ENCODE peak calls at places on chromosome 4, in five cellular contexts. K, R, Z, D and X are unnamed samples.

GRCh38 chr4:13980317-13980716 is 352.8 kb upstream of the BOD1L1 start:
- DNase-seq in Z (peak; percentile 97), K (no peak), D (no peak), R (no peak), X (no peak)

GRCh38 chr4:189278559-189279165 is 662.0 kb upstream of the FRG1 start:
- DNase-seq in R (no peak), D (no peak), Z (no peak), K (no peak), X (no peak)

GRCh38 chr4:153792893-153793227 is 4.0 kb upstream of the SFRP2 start:
- DNase-seq in R (no peak), D (no peak), K (no peak), Z (no peak), X (no peak)

GRCh38 chr4:73259552-73260140 is 1.0 kb upstream of the ANKRD17 start:
- DNase-seq in Z (no peak), R (no peak), K (no peak), D (no peak), X (peak; percentile 16)

GRCh38 chr4:53007024-53007423 is 144.9 kb downstream of the RASL11B start:
- DNase-seq in Z (no peak), D (no peak), R (no peak), K (no peak), X (no peak)

GRCh38 chr4:98879515-98879914 is 49.4 kb downstream of the EIF4E start:
- DNase-seq in D (no peak), R (no peak), K (no peak), Z (no peak), X (no peak)

GRCh38 chr4:98663226-98664006 is 5.0 kb upstream of the TSPAN5 start:
- DNase-seq in D (no peak), R (peak; percentile 13), Z (no peak), K (peak; percentile 73), X (no peak)

GRCh38 chr4:94175553-94176260 is 32.0 kb upstream of the SMARCAD1 start:
- DNase-seq in D (no peak), Z (no peak), K (no peak), R (no peak), X (no peak)

GRCh38 chr4:40559585-40560465 is 69.8 kb downstream of the RBM47 start:
- DNase-seq in D (no peak), Z (no peak), K (no peak), R (no peak), X (no peak)

GRCh38 chr4:182807841-182808548 is 109.2 kb downstream of the DCTD start:
- DNase-seq in D (no peak), K (no peak), R (no peak), Z (no peak), X (no peak)

GRCh38 chr4:136650541-136651277 is 881.6 kb downstream of the PCDH18 start:
- DNase-seq in K (no peak), Z (peak; percentile 70), D (no peak), R (no peak), X (no peak)

GRCh38 chr4:173171098-173171497 is 2.5 kb downstream of the GALNT7 start:
- DNase-seq in K (no peak), Z (peak; percentile 44), R (no peak), D (no peak), X (no peak)

GRCh38 chr4:56656346-56656643 is 24.8 kb downstream of the HOPX start:
- DNase-seq in D (no peak), K (peak; percentile 23), Z (no peak), R (peak; percentile 25), X (no peak)

GRCh38 chr4:153534792-153535629 is 68.9 kb downstream of the TMEM131L start:
- DNase-seq in D (no peak), Z (no peak), R (no peak), K (no peak), X (no peak)

GRCh38 chr4:86496094-86497060 is 97.7 kb upstream of the PTPN13 start:
- DNase-seq in K (no peak), R (no peak), D (peak; percentile 35), Z (peak; percentile 49), X (no peak)

GRCh38 chr4:128159967-128160366 is 98.9 kb downstream of the LARP1B start:
- DNase-seq in D (no peak), R (no peak), K (no peak), Z (peak; percentile 61), X (no peak)

GRCh38 chr4:168451744-168452394 is 28.4 kb downstream of the DDX60L start:
- DNase-seq in K (no peak), D (no peak), Z (peak; percentile 70), R (no peak), X (no peak)

GRCh38 chr4:106370214-106370613 is 1.6 kb upstream of the GIMD1 start:
- DNase-seq in Z (no peak), K (no peak), R (no peak), D (no peak), X (no peak)

GRCh38 chr4:155060419-155060818 is 148.0 kb upstream of the NPY2R start:
- DNase-seq in R (no peak), D (no peak), K (no peak), Z (no peak), X (no peak)

GRCh38 chr4:123405212-123405856 is 8.7 kb downstream of the SPRY1 start:
- DNase-seq in D (no peak), R (no peak), Z (no peak), K (no peak), X (no peak)

GRCh38 chr4:151538963-151539362 is 130.0 kb downstream of the FHIP1A start:
- DNase-seq in Z (no peak), K (no peak), D (no peak), R (no peak), X (no peak)

GRCh38 chr4:140223056-140223810 is 69.2 kb upstream of the MAML3 start:
- DNase-seq in K (no peak), D (no peak), Z (peak; percentile 47), R (no peak), X (no peak)

GRCh38 chr4:119286377-119287002 is 35.4 kb downstream of the FABP2 start:
- DNase-seq in D (no peak), R (no peak), Z (peak; percentile 88), K (no peak), X (peak; percentile 28)

GRCh38 chr4:130563185-130563890 is 1467.4 kb downstream of the C4orf33 start:
- DNase-seq in Z (peak; percentile 78), R (peak; percentile 23), D (no peak), K (no peak), X (no peak)

GRCh38 chr4:125522588-125522987 is 207.8 kb downstream of the FAT4 start:
- DNase-seq in D (no peak), Z (no peak), R (no peak), K (no peak), X (no peak)

GRCh38 chr4:182065255-182065654 is 177.9 kb upstream of the TENM3 start:
- DNase-seq in R (no peak), D (no peak), K (no peak), Z (no peak), X (no peak)

GRCh38 chr4:83989835-83990234 is 453.9 kb downstream of the GPAT3 start:
- DNase-seq in D (no peak), K (no peak), R (no peak), Z (no peak), X (no peak)

GRCh38 chr4:41881931-41882621 is 53.2 kb upstream of the TMEM33 start:
- DNase-seq in K (no peak), D (no peak), R (no peak), Z (no peak), X (no peak)
- H3K4me3 ChIP-seq in K (peak overlapping the region; percentile 34), D (peak overlapping the region; percentile 6), R (peak overlapping the region; percentile 67), Z (peak overlapping the region; percentile 17), X (peak overlapping the region; percentile 49)

GRCh38 chr4:186726150-186726439 is 2.4 kb upstream of the FAT1 start:
- DNase-seq in D (no peak), K (no peak), R (no peak), Z (no peak), X (no peak)

GRCh38 chr4:186727977-186728519 is 4.4 kb upstream of the FAT1 start:
- DNase-seq in R (no peak), D (no peak), K (no peak), Z (peak; percentile 53), X (no peak)

GRCh38 chr4:186727149-186727976 is 3.7 kb upstream of the FAT1 start:
- DNase-seq in K (no peak), R (no peak), Z (peak; percentile 24), D (no peak), X (no peak)

GRCh38 chr4:186725422-186726149 is 1.9 kb upstream of the FAT1 start:
- DNase-seq in Z (peak; percentile 91), K (no peak), R (peak; percentile 65), D (peak; percentile 53), X (no peak)

DNA sequence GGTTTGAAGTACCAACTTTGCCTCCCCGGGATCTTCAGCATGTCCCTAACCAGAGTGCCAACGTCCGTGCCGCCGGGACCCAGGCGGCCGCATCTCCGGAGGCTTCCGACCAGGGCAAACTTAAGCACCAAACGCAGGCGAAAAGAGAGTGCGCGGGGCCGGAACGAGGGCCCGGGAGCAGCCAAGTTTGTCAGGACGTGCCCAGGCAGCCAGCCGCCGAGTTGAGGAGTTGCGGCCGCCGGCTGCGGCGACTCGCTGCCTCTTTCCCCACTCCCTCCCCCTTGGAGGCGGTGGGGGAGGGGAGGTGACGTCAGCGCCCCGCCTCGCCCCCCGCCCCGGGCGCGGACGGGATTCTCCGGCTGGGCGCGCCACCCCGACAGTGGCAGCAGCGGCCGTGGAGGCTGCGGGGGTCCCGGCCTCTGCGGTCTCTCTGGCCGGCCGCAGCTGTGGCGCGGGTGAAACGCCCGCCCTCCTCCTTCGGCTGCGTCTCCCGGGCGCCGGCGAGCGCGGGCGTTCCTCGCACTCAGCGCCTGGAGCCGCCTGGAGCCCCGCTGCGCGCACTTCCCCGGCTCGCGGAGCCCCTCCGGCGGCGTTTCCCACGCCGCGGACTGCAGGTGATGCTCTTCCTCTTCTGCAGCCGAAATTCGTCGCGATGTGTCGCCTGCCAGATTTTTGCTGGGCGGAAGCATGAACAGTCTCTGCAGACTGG is 2.9 kb upstream of the FAT1 start:
- DNase-seq in R (peak; percentile 65), K (no peak), Z (peak; percentile 88), D (peak; percentile 41), X (no peak)
- TF ChIP-seq CTCF in R (no peak), K (no peak), Z (peak; percentile 22), D (no peak), X (no peak)

GRCh38 chr4:102867278-102868152 is 1.3 kb upstream of the CISD2 start:
- DNase-seq in K (no peak), R (no peak), D (no peak), Z (no peak), X (no peak)
- H3K4me3 ChIP-seq in K (peak overlapping the region; percentile 78), R (peak overlapping the region; percentile 82), D (no peak overlapping the region), Z (peak overlapping the region; percentile 57), X (peak overlapping the region; percentile 86)

DNA sequence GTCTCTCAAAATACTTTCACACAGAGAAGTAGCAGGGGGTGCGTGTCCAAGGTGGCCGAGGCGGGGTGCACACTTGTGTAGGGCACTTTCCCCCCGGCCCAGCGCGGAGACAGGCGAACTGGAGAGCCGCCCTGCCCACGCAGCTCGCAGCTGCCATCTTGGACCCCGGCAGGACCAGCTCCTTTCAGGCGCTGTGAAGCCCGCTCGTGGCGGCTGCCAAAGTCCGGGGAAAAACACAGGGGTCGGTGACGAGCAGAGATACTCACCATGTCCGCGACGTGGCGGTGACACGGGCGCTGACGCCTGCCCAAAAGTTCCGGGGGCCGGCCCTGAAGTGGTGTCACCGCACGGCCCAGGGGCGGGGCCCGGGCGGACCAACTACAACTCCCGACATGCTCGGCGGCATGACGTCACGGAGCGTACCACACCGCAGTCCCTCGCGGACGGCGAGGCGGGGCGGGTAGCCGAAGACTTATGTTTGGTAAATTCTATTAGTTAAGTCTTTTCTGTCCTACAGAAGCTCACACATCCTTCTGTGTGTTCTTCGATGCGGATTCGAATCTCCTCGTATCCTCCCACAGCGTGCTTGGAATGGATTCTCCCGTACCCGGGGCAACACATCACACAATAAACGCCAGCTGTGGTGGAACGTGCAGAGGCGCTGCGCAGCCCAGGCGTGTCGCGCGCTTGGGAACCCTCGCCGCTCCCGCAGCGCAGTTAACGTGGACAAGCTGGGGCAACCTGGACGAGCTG is at the start of gene UFSP2:
- DNase-seq in K (peak; percentile 91), D (peak; percentile 86), R (peak; percentile 89), Z (peak; percentile 93), X (peak; percentile 72)
- TF ChIP-seq CTCF in K (no peak), D (no peak), R (no peak), Z (no peak), X (no peak)